ENCODE peak calls at places on chromosomes 3 and 15, in ten cellular contexts. T, P, O, M, R, D, Z, A, Q and K are unnamed samples.

GRCh38 chr3:52684184-52684583 is 1.5 kb downstream of the PBRM1 start:
- DNase-seq in O (no peak), A (no peak), Q (no peak), P (no peak), M (no peak), R (no peak), Z (no peak), D (no peak), T (no peak), K (no peak)

GRCh38 chr3:169430687-169431404 is 232.7 kb downstream of the MECOM start:
- DNase-seq in Q (peak), D (no peak), T (no peak), P (no peak), O (no peak), A (no peak), R (peak), M (peak), Z (no peak), K (no peak)

GRCh38 chr3:63295806-63296205 is 17.7 kb downstream of the SYNPR start:
- DNase-seq in A (no peak), Z (no peak), P (no peak), O (no peak), T (no peak), R (no peak), M (no peak), Q (no peak), D (no peak), K (no peak)

GRCh38 chr3:184597783-184598182 is 36.2 kb downstream of the EPHB3 start:
- DNase-seq in P (no peak), T (no peak), O (no peak), D (no peak), Z (no peak), A (no peak), M (no peak), Q (no peak), R (no peak), K (no peak)

GRCh38 chr3:4834403-4834866 is 144.8 kb upstream of the BHLHE40 start:
- DNase-seq in M (no peak), T (no peak), O (no peak), Z (no peak), A (no peak), D (no peak), Q (no peak), R (no peak), P (no peak), K (no peak)

GRCh38 chr3:13145826-13146642 is 72.8 kb upstream of the IQSEC1 start:
- DNase-seq in Q (no peak), M (no peak), Z (no peak), T (no peak), P (no peak), A (no peak), R (no peak), O (no peak), D (no peak), K (no peak)

GRCh38 chr3:188664795-188665194 is 507.0 kb upstream of the TPRG1 start:
- DNase-seq in M (no peak), D (no peak), R (no peak), Z (no peak), T (no peak), A (no peak), P (no peak), O (no peak), Q (peak), K (no peak)

GRCh38 chr3:52195823-52196331 is 2.1 kb upstream of the ALAS1 start:
- DNase-seq in D (no peak), Q (peak), R (peak), A (no peak), O (no peak), M (peak), Z (no peak), P (peak), T (no peak), K (no peak)

GRCh38 chr3:53155763-53156162 is 5.2 kb upstream of the PRKCD start:
- DNase-seq in T (no peak), Z (no peak), P (no peak), D (no peak), M (no peak), A (no peak), R (no peak), Q (peak), O (no peak), K (no peak)

GRCh38 chr3:124837065-124837464 is 50.1 kb downstream of the ITGB5 start:
- DNase-seq in O (no peak), R (peak), A (no peak), M (no peak), T (no peak), Z (no peak), D (no peak), P (no peak), Q (no peak), K (no peak)

GRCh38 chr3:101721650-101721917 is 2.8 kb upstream of the CEP97 start:
- DNase-seq in M (no peak), D (no peak), T (no peak), P (no peak), A (no peak), O (no peak), R (no peak), Z (no peak), Q (no peak), K (no peak)

GRCh38 chr3:185176756-185177359 is 24.0 kb upstream of the C3orf70 start:
- DNase-seq in Z (no peak), D (no peak), Q (peak), P (no peak), T (peak), R (peak), O (no peak), M (peak), A (peak), K (no peak)

GRCh38 chr15:99051308-99051707 is 43.7 kb upstream of the PGPEP1L start:
- DNase-seq in A (no peak), T (peak), Z (no peak), P (no peak), Q (no peak), O (no peak), R (no peak), M (no peak), D (peak), K (no peak)

GRCh38 chr3:136994772-136995516 is 37.2 kb downstream of the IL20RB start:
- DNase-seq in P (peak), D (peak), Q (peak), A (no peak), Z (peak), R (peak), T (peak), M (peak), O (peak), K (peak)

GRCh38 chr3:176919836-176920760 is 277.2 kb downstream of the TBL1XR1 start:
- DNase-seq in Q (peak), O (no peak), A (no peak), Z (peak), M (peak), D (no peak), R (peak), P (no peak), T (no peak), K (no peak)

GRCh38 chr15:24761704-24762302 is 86.2 kb downstream of the NPAP1 start:
- DNase-seq in P (no peak), T (no peak), A (no peak), O (no peak), R (peak), D (no peak), Z (no peak), Q (peak), M (peak), K (no peak)

GRCh38 chr3:116579843-116580242 is 129.7 kb upstream of the TUSC7 start:
- DNase-seq in P (no peak), A (no peak), M (peak), T (no peak), R (no peak), D (no peak), Q (peak), Z (no peak), O (no peak), K (no peak)

GRCh38 chr3:138042043-138042442 is 32.1 kb downstream of the CLDN18 start:
- DNase-seq in P (peak), M (peak), R (peak), O (no peak), A (no peak), T (no peak), Q (peak), D (no peak), Z (no peak), K (no peak)

GRCh38 chr3:40951636-40952035 is 247.7 kb upstream of the CTNNB1 start:
- DNase-seq in D (no peak), P (no peak), M (peak), R (no peak), A (no peak), T (no peak), Z (no peak), Q (no peak), O (no peak), K (no peak)

GRCh38 chr3:38458796-38459498 is 5.3 kb downstream of the ACVR2B start:
- DNase-seq in P (peak), R (peak), T (no peak), Q (peak), Z (peak), M (no peak), D (peak), O (peak), A (no peak), K (no peak)

GRCh38 chr15:84894743-84895425 is 10.4 kb downstream of the SLC28A1 start:
- DNase-seq in T (no peak), D (no peak), M (no peak), P (no peak), A (no peak), Q (no peak), R (no peak), Z (no peak), O (no peak), K (no peak)

GRCh38 chr15:66591322-66591862 is 25.6 kb upstream of the LCTL start:
- DNase-seq in M (no peak), Z (no peak), T (no peak), R (no peak), P (no peak), O (no peak), A (no peak), Q (no peak), D (no peak), K (no peak)

GRCh38 chr3:163785693-163786092 is 1292.6 kb downstream of the SI start:
- DNase-seq in T (no peak), M (peak), R (no peak), O (no peak), D (no peak), Q (no peak), Z (no peak), P (no peak), A (peak), K (no peak)
- TF ChIP-seq CTCF in T (no peak), M (peak), R (no peak), O (no peak), D (no peak), Q (no peak), Z (no peak), P (no peak), A (peak), K (no peak)

GRCh38 chr3:135473449-135473848 is 492.1 kb upstream of the PPP2R3A start:
- DNase-seq in Z (no peak), Q (no peak), M (no peak), A (no peak), O (no peak), T (no peak), D (no peak), P (no peak), R (no peak), K (no peak)

DNA sequence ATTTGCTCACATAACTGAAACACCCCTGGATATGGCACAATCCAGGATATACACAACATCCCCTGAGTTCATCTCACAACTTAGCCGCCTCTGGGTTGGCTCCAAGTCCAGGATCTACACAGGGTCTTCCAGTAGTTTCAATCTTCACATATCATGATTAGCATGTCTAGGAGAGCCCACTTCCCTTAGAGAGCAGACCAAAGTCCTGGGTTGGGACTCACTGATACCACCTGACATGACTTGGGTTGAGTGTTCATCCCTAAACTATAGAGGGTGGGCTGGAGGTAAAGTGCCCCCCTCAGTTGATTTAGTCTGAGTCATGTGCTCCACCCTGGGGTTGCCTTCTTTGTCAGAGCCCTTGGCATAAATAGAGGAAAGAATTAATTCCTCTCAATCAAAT is 493.6 kb upstream of the PPP2R3A start:
- DNase-seq in A (no peak), Q (no peak), O (no peak), M (no peak), R (no peak), D (no peak), P (no peak), Z (no peak), T (no peak), K (no peak)
- TF ChIP-seq CTCF in A (no peak), Q (no peak), O (no peak), M (no peak), R (no peak), D (no peak), P (no peak), Z (no peak), T (no peak), K (no peak)

DNA sequence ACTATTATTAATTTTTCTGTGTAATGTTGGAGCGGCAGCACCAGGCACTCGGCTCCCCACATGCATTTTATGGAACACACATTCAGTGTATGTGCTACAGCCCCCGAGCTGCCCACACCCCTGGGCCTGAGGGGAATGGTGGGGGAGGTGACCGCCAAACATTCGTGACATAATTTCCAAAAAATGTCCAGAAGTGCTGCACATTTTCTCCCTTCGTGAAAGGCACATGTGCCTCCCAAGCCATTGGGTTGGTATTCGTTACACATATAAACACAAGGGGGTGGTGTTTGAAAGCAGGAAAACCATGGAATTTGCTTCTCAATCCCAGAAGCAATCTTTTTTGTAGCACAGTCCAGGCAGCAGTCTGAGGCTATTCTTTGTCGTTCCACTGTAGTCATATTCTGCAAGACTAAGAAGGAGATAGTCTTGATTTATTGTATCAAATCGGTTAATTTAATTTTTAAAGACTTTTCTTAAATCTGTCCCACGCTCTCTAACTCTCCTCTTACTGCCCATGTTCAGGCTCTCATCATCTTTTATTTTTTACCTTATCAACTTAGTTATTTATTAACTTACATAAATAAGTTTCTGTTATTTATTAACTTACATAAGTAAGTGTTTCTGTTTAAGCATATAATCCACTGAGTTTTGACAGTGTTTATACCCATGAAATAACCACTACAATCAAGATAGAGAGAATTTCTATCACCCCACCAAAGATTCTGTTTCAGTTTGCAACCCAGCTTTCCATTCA is 39.2 kb upstream of the POLR2M start:
- DNase-seq in A (no peak), P (peak), M (peak), R (peak), O (no peak), Z (peak), Q (peak), D (peak), T (no peak), K (no peak)
- TF ChIP-seq CTCF in A (peak), P (peak), M (peak), R (peak), O (peak), Z (peak), Q (peak), D (peak), T (peak), K (no peak)

GRCh38 chr3:105853801-105854432 is 14.9 kb downstream of the CBLB start:
- DNase-seq in P (no peak), O (no peak), R (no peak), A (no peak), D (no peak), Q (no peak), M (no peak), T (no peak), Z (no peak), K (no peak)
- TF ChIP-seq CTCF in P (no peak), O (no peak), R (no peak), A (no peak), D (no peak), Q (no peak), M (no peak), T (no peak), Z (no peak), K (no peak)

DNA sequence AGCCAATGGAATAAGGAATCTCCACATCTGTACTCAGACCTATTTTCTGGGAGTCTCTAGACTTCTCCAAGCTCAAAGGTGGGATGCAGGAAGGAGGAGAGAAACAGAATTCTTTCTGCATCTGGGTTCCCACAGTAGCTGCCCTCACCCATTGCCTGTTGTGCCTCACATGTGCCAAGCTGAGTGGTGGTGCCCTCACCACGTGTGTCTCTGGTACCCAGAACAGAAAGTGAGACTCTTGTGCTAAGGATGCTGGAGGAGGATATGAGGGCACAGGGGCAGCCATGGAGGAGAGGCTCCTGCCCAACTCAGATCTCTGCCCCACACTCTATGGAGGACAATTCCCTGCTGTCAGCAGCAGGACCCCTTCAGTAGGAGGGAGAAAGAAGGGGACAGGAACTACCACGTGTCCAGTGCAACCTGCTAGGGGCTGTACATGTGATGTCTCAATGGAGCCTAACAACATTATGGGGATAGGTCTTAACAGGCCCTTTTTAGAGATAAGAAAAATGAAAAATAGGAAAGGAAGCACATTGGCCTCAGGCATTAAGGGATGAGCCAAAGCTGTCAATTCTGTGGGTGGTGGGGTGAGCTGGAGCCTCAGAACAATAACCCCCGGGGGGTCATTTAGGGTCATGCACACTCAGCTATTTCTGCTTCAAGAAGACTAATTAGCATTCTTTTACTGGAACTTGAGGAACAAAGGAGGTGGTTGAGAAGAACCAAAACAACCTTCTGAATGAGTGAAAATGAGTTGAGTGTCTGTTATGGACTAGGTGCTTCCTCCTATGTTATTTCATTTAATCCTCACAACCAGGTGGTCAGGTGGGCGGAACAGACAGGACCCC is 16.3 kb upstream of the NOX5 start:
- DNase-seq in Z (no peak), A (no peak), M (no peak), D (no peak), O (no peak), Q (no peak), P (no peak), T (no peak), R (no peak), K (no peak)
- TF ChIP-seq CTCF in Z (no peak), A (no peak), M (no peak), D (no peak), O (no peak), Q (no peak), P (no peak), T (no peak), R (no peak), K (no peak)